ENCODE peak calls at places on chromosomes 16 and 17, in four cellular contexts. M, S, T and Z are unnamed samples.

GRCh38 chr16:83955218-83956130 is 2.4 kb downstream of the OSGIN1 start:
- DNase-seq in T (peak), M (no peak), S (no peak), Z (no peak)

GRCh38 chr16:69057400-69058378 is 47.8 kb upstream of the HAS3 start:
- DNase-seq in S (no peak), M (no peak), T (peak), Z (no peak)

GRCh38 chr17:80267391-80267790 is 6.7 kb downstream of the RNF213 start:
- DNase-seq in M (no peak), T (no peak), S (no peak), Z (no peak)

GRCh38 chr17:71412803-71413202 is 708.0 kb upstream of the SOX9 start:
- DNase-seq in M (no peak), T (peak), S (no peak), Z (no peak)

GRCh38 chr17:36768355-36768754 is 167.0 kb downstream of the MRM1 start:
- DNase-seq in M (no peak), T (no peak), S (no peak), Z (no peak)

GRCh38 chr17:2237960-2238359 is 65.6 kb downstream of the SMG6 start:
- DNase-seq in M (no peak), S (no peak), T (no peak), Z (no peak)

GRCh38 chr17:75642221-75643032 is 9.2 kb downstream of the SMIM5 start:
- DNase-seq in S (peak), M (no peak), T (no peak), Z (no peak)

GRCh38 chr17:66165537-66166123 is 26.3 kb downstream of the CEP112 start:
- DNase-seq in S (no peak), T (peak), M (no peak), Z (no peak)

GRCh38 chr16:85935957-85936760 is 37.2 kb downstream of the IRF8 start:
- DNase-seq in M (peak), T (peak), S (no peak), Z (peak)

GRCh38 chr16:566475-567361 is at the start of gene NHLRC4:
- DNase-seq in S (no peak), M (peak), T (peak), Z (peak)

GRCh38 chr16:20906871-20907255 is 6.3 kb downstream of the LYRM1 start:
- DNase-seq in S (no peak), M (no peak), T (no peak), Z (no peak)

GRCh38 chr16:74607967-74608356 is 1.0 kb upstream of the GLG1 start:
- DNase-seq in T (no peak), M (no peak), S (no peak), Z (no peak)

GRCh38 chr16:591892-592517 is 2.1 kb downstream of the RAB40C start:
- DNase-seq in T (no peak), S (peak), M (no peak), Z (no peak)

GRCh38 chr17:29726721-29727252 is 104.1 kb upstream of the CORO6 start:
- DNase-seq in M (peak), S (no peak), T (peak), Z (no peak)

GRCh38 chr17:47629826-47630225 is 19.9 kb upstream of the KPNB1 start:
- DNase-seq in M (no peak), T (no peak), S (no peak), Z (no peak)

GRCh38 chr17:37689317-37689716 is 46.1 kb upstream of the DDX52 start:
- DNase-seq in S (no peak), T (no peak), M (no peak), Z (no peak)

GRCh38 chr17:57407287-57408063 is 151.2 kb downstream of the MSI2 start:
- DNase-seq in T (no peak), M (no peak), S (no peak), Z (no peak)

GRCh38 chr17:63492940-63493339 is 16.1 kb downstream of the ACE start:
- DNase-seq in S (no peak), M (no peak), T (no peak), Z (no peak)

GRCh38 chr17:70074991-70075390 is at the start of gene KCNJ16:
- DNase-seq in T (no peak), S (peak), M (no peak), Z (no peak)

GRCh38 chr16:4591191-4591590 is 23.5 kb downstream of the UBALD1 start:
- DNase-seq in M (no peak), T (no peak), S (no peak), Z (no peak)

GRCh38 chr16:52309761-52310416 is 237.1 kb downstream of the TOX3 start:
- DNase-seq in S (no peak), T (no peak), M (no peak), Z (no peak)

GRCh38 chr17:57107498-57108101 is 22.6 kb downstream of the AKAP1 start:
- DNase-seq in M (no peak), T (no peak), S (no peak), Z (no peak)

GRCh38 chr17:62001105-62001504 is 64.0 kb downstream of the MED13 start:
- DNase-seq in T (no peak), M (no peak), S (no peak), Z (no peak)

GRCh38 chr17:3602499-3602898 is 6.7 kb downstream of the TRPV1 start:
- DNase-seq in S (no peak), T (peak), M (peak), Z (no peak)
- TF ChIP-seq CTCF in S (peak), T (peak), M (peak), Z (no peak)

GRCh38 chr17:32206816-32207215 is 58.8 kb upstream of the RHBDL3 start:
- DNase-seq in M (no peak), S (no peak), T (peak), Z (no peak)

GRCh38 chr17:32211671-32212070 is 54.0 kb upstream of the RHBDL3 start:
- DNase-seq in M (no peak), S (no peak), T (no peak), Z (no peak)

GRCh38 chr17:32208436-32208835 is 57.2 kb upstream of the RHBDL3 start:
- DNase-seq in M (no peak), S (no peak), T (no peak), Z (no peak)
- TF ChIP-seq CTCF in M (no peak), S (no peak), T (no peak), Z (no peak)

GRCh38 chr17:78146881-78147280 is 696 bp downstream of the C17orf99 start:
- DNase-seq in T (no peak), S (no peak), M (peak), Z (no peak)
- TF ChIP-seq CTCF in T (no peak), S (no peak), M (no peak), Z (no peak)

GRCh38 chr16:27314161-27314723 is 468 bp downstream of the IL4R start:
- DNase-seq in T (peak), M (no peak), S (peak), Z (peak)

GRCh38 chr16:27316038-27316680 is 2.4 kb downstream of the IL4R start:
- DNase-seq in S (no peak), T (no peak), M (no peak), Z (no peak)

GRCh38 chr16:27314986-27315332 is 1.2 kb downstream of the IL4R start:
- DNase-seq in T (no peak), S (no peak), M (no peak), Z (no peak)

GRCh38 chr16:27317320-27317719 is 3.5 kb downstream of the IL4R start:
- DNase-seq in S (no peak), M (no peak), T (no peak), Z (no peak)

DNA sequence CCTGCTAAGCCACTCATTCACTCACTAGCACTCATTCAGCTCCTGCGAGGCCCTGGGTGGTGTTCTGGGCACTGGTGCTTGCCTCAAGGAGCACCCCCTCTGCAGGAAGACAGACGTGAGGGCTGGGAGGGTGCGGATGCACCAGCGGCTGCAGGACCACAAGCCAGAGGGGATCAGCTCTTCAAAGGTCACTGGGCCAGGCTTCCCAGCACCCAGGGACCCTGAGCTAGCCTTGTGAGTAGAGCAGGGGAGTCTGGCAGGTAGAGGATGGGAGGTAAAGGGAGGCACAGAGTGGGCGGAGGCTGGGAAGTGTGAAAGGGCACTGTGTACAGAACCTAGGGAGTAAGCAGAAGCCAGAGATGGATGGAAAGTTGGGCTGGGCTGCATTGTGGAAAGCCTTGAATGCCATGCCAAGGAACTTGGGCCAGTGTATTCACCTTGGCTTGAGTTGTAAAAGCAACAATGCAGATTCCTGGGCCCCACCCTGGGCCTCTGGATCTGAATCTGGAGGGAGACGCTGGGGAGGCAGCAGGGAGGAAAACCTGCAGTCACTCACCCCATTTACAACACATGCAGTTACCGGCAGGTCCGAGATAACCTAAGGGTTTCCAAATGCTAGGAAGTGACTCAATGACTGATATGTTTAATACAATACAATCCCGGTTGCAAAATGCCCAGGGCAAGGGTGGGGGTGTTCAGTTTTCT is 1.7 kb downstream of the IL4R start:
- DNase-seq in T (peak), M (peak), S (no peak), Z (no peak)
- TF ChIP-seq CTCF in T (peak), M (peak), S (no peak), Z (no peak)